ENCODE peak calls at places on chromosomes 12 and 14, in seven cellular contexts. One of them, this sample, is unnamed.

GRCh38 chr14:102568115-102568614 is 24.3 kb upstream of the RCOR1 start:
- DNase-seq in stimulated activated CD4-positive, alpha-beta T cell treated with anti-CD3 and anti-CD28 coated beads, Interleukin-15, amount 100 ng/mL, for 1 hour: no peak
- DNase-seq in retina: no peak
- DNase-seq in sciatic nerve: no peak
- DNase-seq in RWPE2: peak
- DNase-seq in HepG2: peak
- DNase-seq in activated naive CD4-positive, alpha-beta T cell: peak
- DNase-seq in this sample: peak

GRCh38 chr12:21860534-21860933 is 80.7 kb downstream of the ABCC9 start:
- DNase-seq in stimulated activated CD4-positive, alpha-beta T cell treated with anti-CD3 and anti-CD28 coated beads, Interleukin-15, amount 100 ng/mL, for 1 hour: no peak
- DNase-seq in RWPE2: no peak
- DNase-seq in activated naive CD4-positive, alpha-beta T cell: no peak
- DNase-seq in retina: no peak
- DNase-seq in HepG2: no peak
- DNase-seq in sciatic nerve: no peak
- DNase-seq in this sample: no peak

GRCh38 chr14:64772394-64772950 is 68.2 kb downstream of the PLEKHG3 start:
- DNase-seq in stimulated activated CD4-positive, alpha-beta T cell treated with anti-CD3 and anti-CD28 coated beads, Interleukin-15, amount 100 ng/mL, for 1 hour: no peak
- DNase-seq in RWPE2: peak
- DNase-seq in retina: no peak
- DNase-seq in sciatic nerve: no peak
- DNase-seq in HepG2: peak
- DNase-seq in activated naive CD4-positive, alpha-beta T cell: no peak
- DNase-seq in this sample: no peak

GRCh38 chr12:31498424-31498823 is 92.5 kb downstream of the DENND5B start:
- DNase-seq in activated naive CD4-positive, alpha-beta T cell: no peak
- DNase-seq in HepG2: no peak
- DNase-seq in RWPE2: no peak
- DNase-seq in stimulated activated CD4-positive, alpha-beta T cell treated with anti-CD3 and anti-CD28 coated beads, Interleukin-15, amount 100 ng/mL, for 1 hour: no peak
- DNase-seq in retina: no peak
- DNase-seq in sciatic nerve: no peak
- DNase-seq in this sample: no peak

GRCh38 chr14:103207404-103208072 is 84.3 kb downstream of the TNFAIP2 start:
- DNase-seq in RWPE2: peak
- DNase-seq in sciatic nerve: no peak
- DNase-seq in retina: peak
- DNase-seq in HepG2: no peak
- DNase-seq in stimulated activated CD4-positive, alpha-beta T cell treated with anti-CD3 and anti-CD28 coated beads, Interleukin-15, amount 100 ng/mL, for 1 hour: no peak
- DNase-seq in activated naive CD4-positive, alpha-beta T cell: no peak
- DNase-seq in this sample: peak

GRCh38 chr12:51311389-51311788 is 12.6 kb downstream of the BIN2 start:
- DNase-seq in sciatic nerve: no peak
- DNase-seq in HepG2: no peak
- DNase-seq in stimulated activated CD4-positive, alpha-beta T cell treated with anti-CD3 and anti-CD28 coated beads, Interleukin-15, amount 100 ng/mL, for 1 hour: no peak
- DNase-seq in retina: no peak
- DNase-seq in activated naive CD4-positive, alpha-beta T cell: no peak
- DNase-seq in RWPE2: no peak
- DNase-seq in this sample: no peak

GRCh38 chr14:100239840-100240724 is 1.1 kb downstream of the YY1 start:
- DNase-seq in RWPE2: peak
- DNase-seq in stimulated activated CD4-positive, alpha-beta T cell treated with anti-CD3 and anti-CD28 coated beads, Interleukin-15, amount 100 ng/mL, for 1 hour: peak
- DNase-seq in sciatic nerve: peak
- DNase-seq in retina: peak
- DNase-seq in HepG2: peak
- DNase-seq in activated naive CD4-positive, alpha-beta T cell: peak
- DNase-seq in this sample: peak

GRCh38 chr12:105679982-105680381 is 349.5 kb downstream of the C12orf75 start:
- DNase-seq in stimulated activated CD4-positive, alpha-beta T cell treated with anti-CD3 and anti-CD28 coated beads, Interleukin-15, amount 100 ng/mL, for 1 hour: no peak
- DNase-seq in activated naive CD4-positive, alpha-beta T cell: no peak
- DNase-seq in HepG2: no peak
- DNase-seq in sciatic nerve: no peak
- DNase-seq in RWPE2: no peak
- DNase-seq in retina: no peak
- DNase-seq in this sample: no peak

GRCh38 chr12:78799679-78800078 is 64.9 kb upstream of the SYT1 start:
- DNase-seq in retina: peak
- DNase-seq in sciatic nerve: no peak
- DNase-seq in RWPE2: no peak
- DNase-seq in HepG2: no peak
- DNase-seq in activated naive CD4-positive, alpha-beta T cell: no peak
- DNase-seq in stimulated activated CD4-positive, alpha-beta T cell treated with anti-CD3 and anti-CD28 coated beads, Interleukin-15, amount 100 ng/mL, for 1 hour: no peak
- DNase-seq in this sample: no peak

GRCh38 chr14:72942934-72943333 is 16.7 kb downstream of the DCAF4 start:
- DNase-seq in sciatic nerve: no peak
- DNase-seq in stimulated activated CD4-positive, alpha-beta T cell treated with anti-CD3 and anti-CD28 coated beads, Interleukin-15, amount 100 ng/mL, for 1 hour: no peak
- DNase-seq in retina: no peak
- DNase-seq in RWPE2: no peak
- DNase-seq in activated naive CD4-positive, alpha-beta T cell: no peak
- DNase-seq in HepG2: no peak
- DNase-seq in this sample: no peak

GRCh38 chr12:107514887-107515445 is 170.6 kb upstream of the PWP1 start:
- DNase-seq in activated naive CD4-positive, alpha-beta T cell: no peak
- DNase-seq in stimulated activated CD4-positive, alpha-beta T cell treated with anti-CD3 and anti-CD28 coated beads, Interleukin-15, amount 100 ng/mL, for 1 hour: no peak
- DNase-seq in sciatic nerve: no peak
- DNase-seq in HepG2: peak
- DNase-seq in RWPE2: no peak
- DNase-seq in retina: no peak
- DNase-seq in this sample: no peak

GRCh38 chr14:24806061-24806678 is 172.2 kb upstream of the GZMB start:
- DNase-seq in RWPE2: no peak
- DNase-seq in retina: peak
- DNase-seq in sciatic nerve: peak
- DNase-seq in stimulated activated CD4-positive, alpha-beta T cell treated with anti-CD3 and anti-CD28 coated beads, Interleukin-15, amount 100 ng/mL, for 1 hour: no peak
- DNase-seq in HepG2: peak
- DNase-seq in activated naive CD4-positive, alpha-beta T cell: no peak
- DNase-seq in this sample: peak

GRCh38 chr14:95935228-95935822 is 58.7 kb downstream of the TUNAR start:
- DNase-seq in sciatic nerve: no peak
- DNase-seq in HepG2: peak
- DNase-seq in stimulated activated CD4-positive, alpha-beta T cell treated with anti-CD3 and anti-CD28 coated beads, Interleukin-15, amount 100 ng/mL, for 1 hour: no peak
- DNase-seq in activated naive CD4-positive, alpha-beta T cell: no peak
- DNase-seq in retina: no peak
- DNase-seq in RWPE2: no peak
- DNase-seq in this sample: peak

This sample was measured in hepatocyte.